ENCODE peak calls at places on chromosome 7, in six cellular contexts. P is prostate gland; F is psoas muscle; K is CD8-positive, alpha-beta memory T cell; I is IMR-90; T is keratinocyte. J is an unnamed sample. For H3K4me1, the result is how much of the 10 kb centered on the place peaks cover.

GRCh38 chr7:106568680-106569499 is 92.1 kb downstream of the CCDC71L start:
- DNase-seq in I (peak), P (peak), K (no peak), F (no peak), T (peak), J (no peak)

GRCh38 chr7:80940539-80941205 is 21.8 kb upstream of the SEMA3C start:
- DNase-seq in F (no peak), P (no peak), I (peak), T (peak), K (no peak), J (no peak)

GRCh38 chr7:405489-406211 is 114.0 kb downstream of the PDGFA start:
- DNase-seq in P (no peak), F (peak), T (no peak), K (no peak), I (no peak), J (no peak)

GRCh38 chr7:54969190-54969967 is 49.4 kb upstream of the EGFR start:
- DNase-seq in P (no peak), T (no peak), K (no peak), I (peak), F (no peak), J (no peak)

GRCh38 chr7:247636-248035 is 42.3 kb upstream of the FOXL3 start:
- DNase-seq in T (no peak), I (no peak), P (no peak), K (no peak), F (no peak), J (no peak)

GRCh38 chr7:105661625-105662024 is 80.3 kb upstream of the EFCAB10 start:
- DNase-seq in F (no peak), K (no peak), P (no peak), T (no peak), I (no peak), J (no peak)

GRCh38 chr7:42107484-42107883 is 129.5 kb downstream of the GLI3 start:
- DNase-seq in P (no peak), K (no peak), I (no peak), F (no peak), T (no peak), J (peak)

GRCh38 chr7:63067897-63068585 is 930.6 kb upstream of the ZNF722 start:
- DNase-seq in K (no peak), I (no peak), F (no peak), P (no peak), T (no peak), J (no peak)

GRCh38 chr7:139034855-139035587 is 821 bp downstream of the ZC3HAV1L start:
- DNase-seq in F (no peak), I (peak), K (no peak), T (no peak), P (peak), J (no peak)

GRCh38 chr7:157397036-157397720 is 60.4 kb downstream of the DNAJB6 start:
- DNase-seq in I (no peak), F (no peak), T (no peak), K (no peak), P (no peak), J (no peak)

GRCh38 chr7:40008218-40008815 is 58.3 kb downstream of the CDK13 start:
- DNase-seq in T (no peak), K (no peak), P (no peak), I (peak), F (no peak), J (no peak)

GRCh38 chr7:130941322-130942210 is 207.6 kb upstream of the KLF14 start:
- DNase-seq in I (peak), F (peak), P (peak), T (no peak), K (peak), J (no peak)

GRCh38 chr7:43625453-43625852 is 42.5 kb downstream of the STK17A start:
- DNase-seq in F (no peak), P (no peak), I (no peak), K (peak), T (no peak), J (no peak)

GRCh38 chr7:76303057-76303828 is 770 bp downstream of the HSPB1 start:
- DNase-seq in T (no peak), P (peak), K (peak), I (peak), F (peak), J (no peak)

GRCh38 chr7:81484266-81484665 is 285.6 kb downstream of the HGF start:
- DNase-seq in F (peak), I (peak), P (no peak), K (no peak), T (no peak), J (no peak)

GRCh38 chr7:158300427-158300826 is 287.2 kb downstream of the PTPRN2 start:
- DNase-seq in K (no peak), F (no peak), I (no peak), P (no peak), T (no peak), J (no peak)

GRCh38 chr7:115349635-115350034 is 427.7 kb downstream of the MDFIC start:
- DNase-seq in F (no peak), I (no peak), K (no peak), T (no peak), P (no peak), J (no peak)

GRCh38 chr7:47227762-47228177 is 354.1 kb downstream of the TNS3 start:
- DNase-seq in K (no peak), I (peak), F (no peak), P (no peak), T (no peak), J (no peak)

GRCh38 chr7:137994091-137994688 is 7.7 kb downstream of the CREB3L2 start:
- DNase-seq in P (no peak), T (no peak), I (no peak), K (no peak), F (no peak), J (no peak)

GRCh38 chr7:130488376-130489139 is 3.3 kb upstream of the MEST start:
- DNase-seq in P (no peak), I (no peak), T (no peak), K (no peak), F (no peak), J (no peak)

GRCh38 chr7:158023563-158024350 is 563.9 kb downstream of the PTPRN2 start:
- DNase-seq in T (no peak), P (no peak), K (no peak), I (no peak), F (no peak), J (no peak)

GRCh38 chr7:88401009-88401623 is 94.4 kb upstream of the STEAP4 start:
- DNase-seq in T (no peak), F (no peak), P (no peak), K (no peak), I (no peak), J (no peak)

GRCh38 chr7:67588631-67589030 is 592.0 kb downstream of the TYW1 start:
- DNase-seq in I (no peak), F (no peak), P (no peak), T (no peak), K (no peak), J (no peak)

GRCh38 chr7:6305330-6305729 is 32.9 kb upstream of the CYTH3 start:
- DNase-seq in P (no peak), F (no peak), K (no peak), T (no peak), I (no peak), J (no peak)

GRCh38 chr7:40072268-40072667 is 62.2 kb downstream of the MPLKIP start:
- DNase-seq in I (no peak), T (no peak), K (no peak), F (no peak), P (no peak), J (no peak)

GRCh38 chr7:6502886-6503285 is 48.4 kb downstream of the GRID2IP start:
- DNase-seq in I (no peak), K (no peak), F (no peak), T (no peak), P (no peak), J (no peak)

GRCh38 chr7:129492406-129492805 is 9.9 kb upstream of the SMKR1 start:
- DNase-seq in F (no peak), P (no peak), I (no peak), T (no peak), K (no peak), J (no peak)

GRCh38 chr7:97845622-97846203 is 26.5 kb downstream of the ASNS start:
- DNase-seq in P (no peak), I (peak), F (no peak), T (no peak), K (no peak), J (no peak)

GRCh38 chr7:81600608-81601007 is 169.2 kb downstream of the HGF start:
- DNase-seq in I (peak), F (no peak), P (no peak), K (no peak), T (no peak), J (no peak)

DNA sequence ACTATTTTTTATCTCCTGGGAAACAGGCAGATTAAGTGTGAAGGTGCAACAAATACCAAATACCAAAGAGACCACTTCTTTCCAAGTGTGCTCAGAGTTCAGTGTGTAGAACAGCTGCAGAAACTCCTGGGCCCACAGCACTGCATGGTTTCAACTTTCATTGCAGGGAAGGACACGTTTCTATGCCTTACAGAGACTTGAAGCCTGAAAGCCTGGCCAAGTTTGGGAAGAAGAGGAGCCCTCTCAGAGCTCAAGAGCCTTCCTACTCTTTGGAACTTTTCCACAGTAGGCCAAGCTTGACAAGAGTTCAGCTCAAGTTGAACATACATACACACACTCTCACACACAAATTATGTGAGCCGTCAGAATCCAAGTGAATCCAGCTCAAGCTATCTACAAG is 2.5 kb downstream of the HOXA4 start:
- DNase-seq in I (peak), F (no peak), K (no peak), P (no peak), T (no peak), J (no peak)
- H3K4me1 ChIP-seq in I (under half), F (half or more), K (under half), P (under half), T (under half), J (under half)

GRCh38 chr7:23003505-23004246 is 10.3 kb downstream of the HYCC1 start:
- DNase-seq in P (no peak), K (no peak), I (peak), F (no peak), T (no peak), J (no peak)
- H3K4me1 ChIP-seq in P (under half), K (under half), I (under half), F (under half), T (under half), J (under half)

GRCh38 chr7:150989456-150989855 is 1.4 kb upstream of the NOS3 start:
- DNase-seq in P (no peak), K (no peak), F (no peak), I (no peak), T (no peak), J (no peak)
- H3K4me1 ChIP-seq in P (under half), K (under half), F (under half), I (under half), T (under half), J (under half)

GRCh38 chr7:32516551-32517082 is 21.3 kb downstream of the AVL9 start:
- DNase-seq in F (no peak), K (no peak), T (no peak), P (no peak), I (no peak), J (no peak)

GRCh38 chr7:32515890-32516550 is 20.7 kb downstream of the AVL9 start:
- DNase-seq in K (no peak), P (no peak), F (no peak), I (peak), T (no peak), J (no peak)

GRCh38 chr7:32518534-32519140 is 23.3 kb downstream of the AVL9 start:
- DNase-seq in F (no peak), K (no peak), I (peak), P (no peak), T (no peak), J (peak)

GRCh38 chr7:32511791-32512190 is 16.5 kb downstream of the AVL9 start:
- DNase-seq in F (no peak), K (no peak), P (no peak), T (no peak), I (peak), J (no peak)

GRCh38 chr7:32513205-32513604 is 17.9 kb downstream of the AVL9 start:
- DNase-seq in T (no peak), K (no peak), P (no peak), I (no peak), F (no peak), J (no peak)
- H3K4me1 ChIP-seq in T (under half), K (under half), P (under half), I (under half), F (under half), J (under half)

GRCh38 chr7:73894851-73895441 is 34.0 kb downstream of the TMEM270 start:
- DNase-seq in F (peak), T (no peak), I (peak), K (no peak), P (no peak), J (no peak)
- H3K4me1 ChIP-seq in F (under half), T (under half), I (under half), K (under half), P (under half), J (under half)

J was measured in iPS DF 6.9.